ENCODE peak calls at places on chromosome 3, in five cellular contexts. F is neural crest cell, S is ovary, V is left ventricle myocardium inferior, B is astrocyte of the spinal cord. E is an unnamed sample.

GRCh38 chr3:55488398-55489055 is 1.4 kb upstream of the WNT5A start:
- DNase-seq in F (peak), S (peak), B (peak), V (peak), E (no peak)

GRCh38 chr3:154801729-154802128 is 278.4 kb upstream of the MME start:
- DNase-seq in B (no peak), S (no peak), F (no peak), V (no peak), E (no peak)

GRCh38 chr3:157255797-157256196 is 95.8 kb upstream of the CCNL1 start:
- DNase-seq in V (no peak), B (no peak), S (no peak), F (no peak), E (no peak)

GRCh38 chr3:60147249-60147648 is 1097.4 kb upstream of the CFAP20DC start:
- DNase-seq in F (no peak), V (no peak), B (no peak), S (no peak), E (no peak)

GRCh38 chr3:75001330-75001729 is 386.9 kb upstream of the CNTN3 start:
- DNase-seq in F (no peak), B (no peak), S (no peak), V (no peak), E (no peak)

GRCh38 chr3:70889162-70890045 is 577.0 kb upstream of the MDFIC2 start:
- DNase-seq in B (no peak), S (no peak), F (no peak), V (no peak), E (no peak)

GRCh38 chr3:101182734-101183133 is 137.6 kb downstream of the IMPG2 start:
- DNase-seq in B (no peak), S (no peak), F (no peak), V (no peak), E (no peak)

GRCh38 chr3:133376805-133377204 is 23.1 kb upstream of the BFSP2 start:
- DNase-seq in F (no peak), S (no peak), B (no peak), V (no peak), E (no peak)

GRCh38 chr3:135229018-135229495 is 434.0 kb downstream of the EPHB1 start:
- DNase-seq in V (no peak), B (no peak), F (no peak), S (no peak), E (no peak)

GRCh38 chr3:105647047-105647446 is 221.8 kb downstream of the CBLB start:
- DNase-seq in S (no peak), V (no peak), F (no peak), B (peak), E (no peak)

GRCh38 chr3:141345951-141346817 is 22.1 kb upstream of the ZBTB38 start:
- DNase-seq in S (no peak), V (no peak), F (no peak), B (no peak), E (no peak)

GRCh38 chr3:12187448-12188327 is 29.0 kb upstream of the TIMP4 start:
- DNase-seq in S (peak), V (peak), B (peak), F (no peak), E (no peak)

GRCh38 chr3:67030785-67031740 is 33.0 kb downstream of the KBTBD8 start:
- DNase-seq in V (no peak), F (no peak), S (no peak), B (no peak), E (no peak)

GRCh38 chr3:89179355-89179997 is 72.1 kb downstream of the EPHA3 start:
- DNase-seq in F (no peak), V (no peak), S (no peak), B (peak), E (no peak)

GRCh38 chr3:107117922-107118576 is 259.2 kb upstream of the CCDC54 start:
- DNase-seq in S (peak), V (no peak), F (peak), B (peak), E (no peak)

GRCh38 chr3:7290062-7290825 is 429.3 kb downstream of the GRM7 start:
- DNase-seq in V (no peak), S (no peak), F (no peak), B (no peak), E (no peak)

GRCh38 chr3:126125781-126126251 is 41.9 kb upstream of the SLC41A3 start:
- DNase-seq in S (no peak), V (peak), F (no peak), B (no peak), E (no peak)

GRCh38 chr3:172333042-172333377 is 115.2 kb downstream of the GHSR start:
- DNase-seq in S (no peak), B (no peak), V (no peak), F (no peak), E (no peak)

GRCh38 chr3:172332256-172333041 is 115.8 kb downstream of the GHSR start:
- DNase-seq in F (peak), B (peak), S (peak), V (peak), E (peak)

GRCh38 chr3:172330413-172330812 is 117.8 kb downstream of the GHSR start:
- DNase-seq in B (no peak), F (no peak), V (no peak), S (no peak), E (no peak)

GRCh38 chr3:172334743-172335142 is 113.5 kb downstream of the GHSR start:
- DNase-seq in F (no peak), S (no peak), V (no peak), B (no peak), E (no peak)

DNA sequence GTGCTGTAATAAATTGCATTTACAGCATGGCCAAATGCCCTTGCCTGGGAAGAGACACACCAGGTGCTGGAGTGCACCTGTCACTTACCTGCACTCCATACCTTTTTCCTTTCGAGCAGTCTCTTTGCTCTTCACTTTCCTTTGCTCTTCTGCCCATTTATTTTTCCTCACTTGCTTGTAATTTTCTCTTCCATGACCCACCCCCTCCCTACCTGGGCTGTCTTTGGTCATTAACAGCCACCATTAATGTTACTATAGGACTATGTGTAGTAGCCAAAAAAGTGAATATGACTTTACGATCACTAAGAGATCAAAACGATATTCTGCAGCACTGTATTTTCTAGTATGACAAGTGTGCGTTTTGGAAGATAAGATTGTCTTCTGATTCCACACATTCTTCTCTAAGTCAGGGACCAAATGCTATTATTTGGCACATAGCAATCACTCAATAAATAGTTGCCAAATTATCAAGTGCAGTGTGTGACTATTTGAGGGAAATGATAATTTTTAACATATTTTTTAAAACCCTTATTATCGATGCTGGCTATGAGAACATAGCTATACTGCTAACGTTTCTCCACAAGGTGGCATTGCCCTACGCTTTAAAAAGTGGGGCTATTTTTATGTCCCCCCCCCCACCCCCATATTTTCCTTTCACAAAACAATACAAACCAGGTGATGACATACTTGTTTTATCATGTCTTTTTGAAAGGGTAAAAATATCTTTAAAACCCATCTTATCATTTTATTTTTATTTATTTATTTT is 114.4 kb downstream of the GHSR start:
- DNase-seq in F (no peak), V (no peak), B (no peak), S (no peak), E (no peak)
- TF ChIP-seq CTCF in F (peak), V (peak), B (peak), S (no peak), E (no peak)

GRCh38 chr3:137217733-137218132 is 259.9 kb downstream of the IL20RB start:
- DNase-seq in S (no peak), F (peak), V (no peak), B (no peak), E (no peak)
- TF ChIP-seq CTCF in S (no peak), F (peak), V (peak), B (peak), E (peak)

GRCh38 chr3:13628432-13628831 is 79.5 kb downstream of the FBLN2 start:
- DNase-seq in S (no peak), B (no peak), F (no peak), V (no peak), E (no peak)
- TF ChIP-seq CTCF in S (no peak), B (no peak), F (no peak), V (no peak), E (no peak)

GRCh38 chr3:13867727-13868126 is 12.1 kb downstream of the WNT7A start:
- DNase-seq in F (no peak), S (no peak), B (no peak), V (no peak), E (no peak)

GRCh38 chr3:13870902-13871301 is 9.0 kb downstream of the WNT7A start:
- DNase-seq in V (no peak), B (no peak), F (no peak), S (no peak), E (no peak)

GRCh38 chr3:13866406-13866965 is 13.4 kb downstream of the WNT7A start:
- DNase-seq in B (peak), S (no peak), V (no peak), F (no peak), E (no peak)

GRCh38 chr3:13869944-13870343 is 9.9 kb downstream of the WNT7A start:
- DNase-seq in B (no peak), V (no peak), S (no peak), F (no peak), E (no peak)

GRCh38 chr3:13868844-13869724 is 10.8 kb downstream of the WNT7A start:
- DNase-seq in S (no peak), B (no peak), F (no peak), V (no peak), E (no peak)
- TF ChIP-seq CTCF in S (no peak), B (no peak), F (no peak), V (no peak), E (no peak)

DNA sequence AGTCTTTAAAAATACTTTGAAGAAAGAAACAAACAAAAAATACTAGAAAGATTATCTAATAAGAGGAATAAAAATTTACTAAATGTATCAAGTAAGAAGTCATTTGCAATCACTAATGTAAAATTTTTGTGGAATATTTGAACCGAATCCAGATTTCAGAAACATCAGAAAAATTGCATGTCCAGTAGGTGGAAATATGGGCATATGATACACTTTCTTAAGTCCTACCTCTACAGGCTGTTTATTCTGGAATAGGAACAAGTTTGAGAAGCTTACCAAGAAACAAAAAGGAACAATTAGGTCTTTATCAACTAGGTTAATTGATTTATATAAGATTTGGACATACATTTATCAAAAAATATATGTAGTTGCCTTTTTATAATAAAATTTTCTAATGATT is 292.9 kb upstream of the ROBO1 start:
- DNase-seq in S (no peak), F (no peak), V (no peak), B (peak), E (no peak)
- TF ChIP-seq CTCF in S (no peak), F (no peak), V (no peak), B (no peak), E (no peak)

GRCh38 chr3:114155370-114155821 is 23.5 kb downstream of the DRD3 start:
- DNase-seq in S (no peak), V (peak), F (peak), B (peak), E (no peak)
- TF ChIP-seq CTCF in S (no peak), V (peak), F (peak), B (peak), E (peak)

E was measured in Caco-2.